ENCODE peak calls at places on chromosomes 5 and 9, in ten cellular contexts. R is epithelial cell of esophagus, D is OCI-LY7, A is endothelial cell, L is suprapubic skin, B is choroid plexus epithelial cell, Q is AG10803, K is heart left ventricle, S is astrocyte of the spinal cord, H is IMR-90. V is an unnamed sample.

GRCh38 chr5:62475072-62475471 is 62.5 kb downstream of the IPO11 start:
- DNase-seq in L (no peak), S (peak; percentile 63), A (no peak), D (no peak), Q (peak; percentile 73), R (peak; percentile 84), H (peak; percentile 79), K (no peak), B (peak; percentile 54), V (peak; percentile 88)

GRCh38 chr5:53917095-53917494 is 356.7 kb downstream of the NDUFS4 start:
- DNase-seq in Q (peak; percentile 60), L (no peak), B (peak; percentile 57), S (peak; percentile 20), A (no peak), K (no peak), R (peak; percentile 26), H (peak; percentile 63), D (no peak), V (no peak)

GRCh38 chr9:4341554-4341953 is 41.7 kb upstream of the GLIS3 start:
- DNase-seq in A (no peak), R (no peak), K (no peak), L (no peak), D (no peak), H (no peak), S (no peak), Q (no peak), B (no peak), V (no peak)

GRCh38 chr9:76756273-76756650 is 8.0 kb upstream of the PCA3 start:
- DNase-seq in L (no peak), B (peak; percentile 30), K (no peak), D (no peak), R (peak; percentile 32), S (peak; percentile 19), Q (peak; percentile 64), H (peak; percentile 41), A (peak; percentile 16), V (peak; percentile 48)

GRCh38 chr9:136684799-136685198 is 2.5 kb downstream of the AGPAT2 start:
- DNase-seq in B (no peak), H (no peak), K (no peak), Q (no peak), R (no peak), A (no peak), D (no peak), L (no peak), S (no peak), V (no peak)

GRCh38 chr5:168162464-168162863 is 129.0 kb upstream of the WWC1 start:
- DNase-seq in K (no peak), Q (peak; percentile 22), H (no peak), D (no peak), A (no peak), R (no peak), S (no peak), L (no peak), B (no peak), V (no peak)

GRCh38 chr5:159195775-159196174 is 13.6 kb downstream of the RNF145 start:
- DNase-seq in H (no peak), D (no peak), K (no peak), R (no peak), S (no peak), A (no peak), L (no peak), Q (no peak), B (peak; percentile 37), V (no peak)

GRCh38 chr9:136721339-136722092 is 9.1 kb downstream of the DIPK1B start:
- DNase-seq in A (no peak), Q (peak; percentile 34), L (no peak), H (peak; percentile 80), R (peak; percentile 95), K (no peak), S (peak; percentile 78), B (peak; percentile 43), D (no peak), V (peak; percentile 84)

GRCh38 chr5:168327994-168328393 is 36.5 kb downstream of the WWC1 start:
- DNase-seq in A (no peak), H (peak; percentile 63), R (peak; percentile 34), D (no peak), B (no peak), Q (peak; percentile 82), S (peak; percentile 38), K (no peak), L (no peak), V (no peak)

GRCh38 chr9:78644359-78644758 is 347.4 kb downstream of the PSAT1 start:
- DNase-seq in L (no peak), R (peak; percentile 38), H (peak; percentile 29), Q (no peak), S (no peak), K (no peak), D (no peak), A (no peak), B (peak; percentile 9), V (no peak)
- TF ChIP-seq CTCF in L (no peak), R (no peak), H (no peak), Q (no peak), S (no peak), K (no peak), D (no peak), A (no peak), B (no peak), V (no peak)

GRCh38 chr5:66554211-66554610 is 42.0 kb upstream of the MAST4 start:
- DNase-seq in H (no peak), Q (no peak), K (no peak), R (peak; percentile 94), S (peak; percentile 50), L (no peak), A (no peak), B (peak; percentile 5), D (peak; percentile 82), V (peak; percentile 83)

GRCh38 chr5:66551338-66551737 is 44.9 kb upstream of the MAST4 start:
- DNase-seq in D (no peak), L (no peak), H (no peak), B (no peak), K (no peak), S (no peak), A (no peak), R (no peak), Q (no peak), V (no peak)

GRCh38 chr5:66553368-66553912 is 42.8 kb upstream of the MAST4 start:
- DNase-seq in H (no peak), R (peak; percentile 10), K (no peak), L (no peak), D (no peak), Q (no peak), A (no peak), S (no peak), B (no peak), V (no peak)

GRCh38 chr5:66554884-66555283 is 41.3 kb upstream of the MAST4 start:
- DNase-seq in H (no peak), Q (no peak), B (no peak), L (no peak), S (no peak), R (no peak), D (no peak), K (no peak), A (no peak), V (no peak)

GRCh38 chr5:66551920-66552319 is 44.3 kb upstream of the MAST4 start:
- DNase-seq in A (no peak), B (peak; percentile 1), L (no peak), D (no peak), Q (no peak), S (no peak), R (peak; percentile 89), K (no peak), H (no peak), V (peak; percentile 33)
- TF ChIP-seq CTCF in A (no peak), B (no peak), L (no peak), D (no peak), Q (no peak), S (no peak), R (no peak), K (no peak), H (no peak), V (no peak)

GRCh38 chr5:149762958-149763630 is 33.0 kb downstream of the PPARGC1B start:
- DNase-seq in H (no peak), B (no peak), L (no peak), Q (no peak), A (no peak), K (no peak), D (no peak), R (no peak), S (no peak), V (no peak)

GRCh38 chr5:149767278-149767550 is 37.1 kb downstream of the PPARGC1B start:
- DNase-seq in K (no peak), Q (no peak), L (no peak), H (no peak), R (no peak), A (no peak), D (no peak), B (no peak), S (no peak), V (no peak)

GRCh38 chr5:149764086-149764485 is 34.0 kb downstream of the PPARGC1B start:
- DNase-seq in B (no peak), A (no peak), Q (no peak), S (no peak), L (no peak), H (no peak), K (no peak), R (no peak), D (no peak), V (no peak)

GRCh38 chr5:149766460-149767277 is 36.6 kb downstream of the PPARGC1B start:
- DNase-seq in S (no peak), B (no peak), L (no peak), A (no peak), K (no peak), D (no peak), H (no peak), R (no peak), Q (no peak), V (no peak)

GRCh38 chr5:149765932-149766331 is 35.8 kb downstream of the PPARGC1B start:
- DNase-seq in D (peak; percentile 26), H (no peak), K (no peak), S (no peak), Q (no peak), B (no peak), L (no peak), R (no peak), A (no peak), V (peak; percentile 59)
- TF ChIP-seq CTCF in D (peak; percentile 87), H (peak; percentile 2), K (no peak), S (no peak), Q (peak; percentile 13), B (peak; percentile 50), L (no peak), R (peak; percentile 46), A (peak; percentile 89), V (peak; percentile 44)

GRCh38 chr5:59209758-59210359 is 627.0 kb downstream of the RAB3C start:
- DNase-seq in K (no peak), B (peak; percentile 88), A (no peak), Q (peak; percentile 46), H (peak; percentile 3), D (no peak), L (no peak), S (peak; percentile 9), R (no peak), V (peak; percentile 70)

GRCh38 chr5:59206132-59206581 is 623.3 kb downstream of the RAB3C start:
- DNase-seq in K (no peak), D (no peak), L (no peak), S (peak; percentile 81), A (no peak), R (peak; percentile 41), H (peak; percentile 70), B (peak; percentile 94), Q (no peak), V (peak; percentile 63)

GRCh38 chr5:59207416-59207815 is 624.5 kb downstream of the RAB3C start:
- DNase-seq in A (no peak), D (no peak), L (no peak), B (peak; percentile 59), K (no peak), R (no peak), S (no peak), H (peak; percentile 2), Q (no peak), V (no peak)

GRCh38 chr5:59212596-59212995 is 629.7 kb downstream of the RAB3C start:
- DNase-seq in A (no peak), D (no peak), Q (no peak), L (no peak), K (no peak), S (no peak), B (no peak), H (no peak), R (peak; percentile 30), V (no peak)

GRCh38 chr5:59208468-59208867 is 625.6 kb downstream of the RAB3C start:
- DNase-seq in D (no peak), K (no peak), S (no peak), L (no peak), Q (no peak), R (no peak), B (no peak), H (no peak), A (no peak), V (no peak)
- TF ChIP-seq CTCF in D (no peak), K (no peak), S (no peak), L (no peak), Q (no peak), R (no peak), B (no peak), H (no peak), A (no peak), V (no peak)

V was measured in MCF 10A.